ENCODE peak calls at places on chromosomes 11 and 22, in seven cellular contexts. O is heart left ventricle, U is fibroblast of lung, B is HFF-Myc, A is tibial nerve, N is dorsolateral prefrontal cortex, J is GM12878. L is an unnamed sample.

GRCh38 chr11:77191823-77192495 is 63.9 kb downstream of the MYO7A start:
- DNase-seq in U (peak), A (no peak), O (no peak), B (peak), J (no peak), N (no peak), L (no peak)

GRCh38 chr11:93662177-93662575 is 694 bp downstream of the CEP295 start:
- DNase-seq in A (no peak), O (no peak), U (no peak), B (no peak), J (no peak), N (no peak), L (no peak)

GRCh38 chr11:64259533-64260067 is 8.3 kb downstream of the PLCB3 start:
- DNase-seq in B (no peak), N (no peak), O (no peak), J (no peak), U (no peak), A (no peak), L (no peak)

GRCh38 chr11:108144615-108145014 is 23.2 kb downstream of the ACAT1 start:
- DNase-seq in N (no peak), U (no peak), B (no peak), A (no peak), O (no peak), J (no peak), L (no peak)

GRCh38 chr22:29912605-29913398 is 29.8 kb downstream of the MTMR3 start:
- DNase-seq in O (no peak), J (no peak), B (peak), U (peak), N (no peak), A (no peak), L (peak)

GRCh38 chr11:100892886-100893285 is 205.8 kb downstream of the ARHGAP42 start:
- DNase-seq in O (no peak), B (no peak), N (no peak), U (no peak), A (no peak), J (no peak), L (no peak)

GRCh38 chr11:20026629-20027545 is 133.4 kb downstream of the DBX1 start:
- DNase-seq in B (no peak), J (no peak), N (no peak), A (no peak), O (no peak), U (no peak), L (no peak)

GRCh38 chr11:64152841-64153691 is 12.8 kb downstream of the MACROD1 start:
- DNase-seq in O (peak), J (no peak), U (peak), B (no peak), N (peak), A (peak), L (no peak)

GRCh38 chr22:27875951-27876350 is 43.1 kb downstream of the PITPNB start:
- DNase-seq in O (no peak), J (no peak), U (no peak), N (no peak), B (no peak), A (no peak), L (no peak)

GRCh38 chr11:60855726-60856633 is at the start of gene PTGDR2:
- DNase-seq in B (no peak), O (no peak), N (no peak), A (no peak), J (no peak), U (peak), L (no peak)

GRCh38 chr11:125305346-125305745 is 140.8 kb downstream of the PKNOX2 start:
- DNase-seq in B (no peak), J (no peak), A (no peak), N (no peak), O (no peak), U (no peak), L (no peak)

GRCh38 chr11:59878482-59878881 is at the start of gene OOSP3:
- DNase-seq in B (no peak), J (no peak), O (no peak), A (no peak), U (no peak), N (no peak), L (no peak)

GRCh38 chr22:45998638-45999378 is 21.8 kb upstream of the WNT7B start:
- DNase-seq in U (no peak), O (no peak), N (no peak), A (no peak), B (no peak), J (no peak), L (no peak)

GRCh38 chr22:41152902-41153301 is 52.2 kb upstream of the L3MBTL2 start:
- DNase-seq in O (no peak), U (no peak), N (no peak), J (no peak), B (no peak), A (no peak), L (no peak)

GRCh38 chr22:46297151-46297819 is 615 bp downstream of the GTSE1 start:
- DNase-seq in U (peak), A (no peak), N (no peak), J (no peak), B (no peak), O (no peak), L (peak)

GRCh38 chr22:39309881-39310714 is 9.3 kb downstream of the RPL3 start:
- DNase-seq in O (no peak), J (no peak), B (no peak), U (peak), A (no peak), N (no peak), L (no peak)

GRCh38 chr11:69637601-69637955 is 3.4 kb upstream of the CCND1 start:
- DNase-seq in O (no peak), J (no peak), B (no peak), N (no peak), A (no peak), U (no peak), L (no peak)

GRCh38 chr11:69635804-69636511 is 5.0 kb upstream of the CCND1 start:
- DNase-seq in O (no peak), A (no peak), B (no peak), N (no peak), J (no peak), U (no peak), L (no peak)

GRCh38 chr11:69636870-69637600 is 3.9 kb upstream of the CCND1 start:
- DNase-seq in N (no peak), O (no peak), B (no peak), J (no peak), A (no peak), U (no peak), L (no peak)

GRCh38 chr11:69635210-69635609 is 5.7 kb upstream of the CCND1 start:
- DNase-seq in O (no peak), N (no peak), U (no peak), J (no peak), A (no peak), B (no peak), L (no peak)

GRCh38 chr11:69636512-69636866 is 4.5 kb upstream of the CCND1 start:
- DNase-seq in U (peak), A (no peak), O (peak), J (no peak), B (peak), N (peak), L (peak)
- H3K4me3 ChIP-seq in U (peak), A (peak), O (no peak), J (no peak), B (peak), N (peak), L (peak)

GRCh38 chr22:50641696-50642607 is 14.0 kb upstream of the ARSA start:
- DNase-seq in J (no peak), A (no peak), B (no peak), U (peak), N (no peak), O (peak), L (no peak)
- TF ChIP-seq CTCF in J (peak), A (no peak), B (peak), U (peak), N (peak), O (peak), L (peak)

GRCh38 chr22:37266581-37267127 is 15.7 kb upstream of the CYTH4 start:
- DNase-seq in O (no peak), B (no peak), N (no peak), A (no peak), U (no peak), J (no peak), L (no peak)
- H3K4me3 ChIP-seq in O (no peak), B (peak), N (peak), A (peak), U (no peak), J (peak), L (no peak)

GRCh38 chr11:80584661-80585060 is 1143.8 kb upstream of the TENM4 start:
- DNase-seq in N (no peak), B (no peak), A (no peak), J (no peak), O (no peak), U (no peak), L (no peak)
- TF ChIP-seq CTCF in N (no peak), B (no peak), A (no peak), J (no peak), O (no peak), U (no peak), L (no peak)

GRCh38 chr22:24427500-24428164 is at the start of gene ADORA2A:
- DNase-seq in J (peak), A (no peak), U (no peak), N (no peak), B (no peak), O (no peak), L (no peak)
- H3K4me3 ChIP-seq in J (peak), A (peak), U (no peak), N (no peak), B (no peak), O (no peak), L (no peak)

GRCh38 chr11:8604078-8604723 is 10.2 kb upstream of the STK33 start:
- DNase-seq in O (no peak), J (no peak), U (peak), B (peak), N (no peak), A (no peak), L (peak)
- TF ChIP-seq CTCF in O (peak), J (peak), U (peak), B (peak), N (peak), A (peak), L (peak)

DNA sequence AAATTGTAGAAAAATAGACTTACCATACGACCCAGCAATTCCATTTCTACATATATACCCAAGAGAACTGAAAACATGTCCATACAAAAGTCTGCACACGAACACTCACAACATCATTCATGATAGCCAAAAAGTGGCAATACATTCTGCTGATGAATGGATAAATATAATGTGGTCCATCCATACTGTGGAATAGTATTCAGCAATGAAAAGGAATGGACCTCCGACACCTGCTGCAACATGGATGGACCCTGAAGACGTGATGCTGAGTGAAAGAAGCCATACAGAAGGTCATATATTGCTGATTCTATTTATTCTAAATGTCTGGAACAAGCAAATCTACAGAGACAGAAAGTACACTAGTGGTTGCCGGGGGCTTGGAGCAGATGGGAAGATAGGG is 19.2 kb downstream of the CPT1A start:
- DNase-seq in A (no peak), O (no peak), U (no peak), J (no peak), B (no peak), N (no peak), L (no peak)
- H3K4me3 ChIP-seq in A (no peak), O (no peak), U (no peak), J (no peak), B (no peak), N (no peak), L (no peak)

L was measured in retinal pigment epithelial cell.